ENCODE peak calls at places on chromosomes 5 and 9, in eight cellular contexts. O is EL, F is hippocampal formation, P is GM04504, C is CMK, T is T47D, A is NAMALWA, J is H54. I is an unnamed sample.
A peak's percentile ranks its signal among the peaks of the same experiment; 100 is the strongest.

GRCh38 chr5:137815202-137815990 is 52.3 kb upstream of the MYOT start:
- DNase-seq in O (no peak), F (peak; percentile 44), P (no peak), C (no peak), T (no peak), A (no peak), J (no peak), I (no peak)

GRCh38 chr5:84411832-84412605 is 27.3 kb upstream of the EDIL3 start:
- DNase-seq in O (peak; percentile 6), F (no peak), P (no peak), C (no peak), T (no peak), A (no peak), J (no peak), I (no peak)

GRCh38 chr9:73031350-73031749 is 78.5 kb upstream of the ALDH1A1 start:
- DNase-seq in O (no peak), F (no peak), P (no peak), C (no peak), T (no peak), A (no peak), J (no peak), I (no peak)

GRCh38 chr9:70494221-70494620 is 79.8 kb upstream of the KLF9 start:
- DNase-seq in O (no peak), F (no peak), P (no peak), C (no peak), T (no peak), A (no peak), J (no peak), I (no peak)

GRCh38 chr9:11946521-11946920 is 746.7 kb upstream of the TYRP1 start:
- DNase-seq in O (no peak), F (no peak), P (no peak), C (no peak), T (no peak), A (no peak), J (no peak), I (no peak)

GRCh38 chr9:130539473-130540223 is 39.7 kb upstream of the FUBP3 start:
- DNase-seq in O (peak; percentile 72), F (no peak), P (peak; percentile 33), C (no peak), T (no peak), A (no peak), J (no peak), I (peak; percentile 60)

GRCh38 chr9:134617836-134618162 is 23.8 kb upstream of the COL5A1 start:
- DNase-seq in O (no peak), F (no peak), P (no peak), C (no peak), T (no peak), A (no peak), J (no peak), I (no peak)

GRCh38 chr5:6260846-6261245 is 117.5 kb downstream of the MED10 start:
- DNase-seq in O (no peak), F (no peak), P (no peak), C (no peak), T (no peak), A (no peak), J (no peak), I (no peak)

GRCh38 chr5:62199792-62200716 is 106.0 kb upstream of the KIF2A start:
- DNase-seq in O (no peak), F (no peak), P (no peak), C (no peak), T (no peak), A (no peak), J (no peak), I (no peak)

GRCh38 chr5:105544300-105544699 is 1981.7 kb upstream of the NUDT12 start:
- DNase-seq in O (no peak), F (no peak), P (no peak), C (no peak), T (no peak), A (no peak), J (no peak), I (no peak)

GRCh38 chr9:35996358-35996970 is 38.5 kb upstream of the OR2S2 start:
- DNase-seq in O (peak; percentile 70), F (no peak), P (peak; percentile 13), C (no peak), T (no peak), A (no peak), J (no peak), I (peak; percentile 77)

GRCh38 chr5:9329125-9329524 is 216.8 kb downstream of the SEMA5A start:
- DNase-seq in O (no peak), F (no peak), P (no peak), C (no peak), T (no peak), A (no peak), J (no peak), I (peak; percentile 25)

GRCh38 chr5:179327026-179327735 is 18.1 kb downstream of the ADAMTS2 start:
- DNase-seq in O (no peak), F (no peak), P (no peak), C (no peak), T (no peak), A (no peak), J (no peak), I (no peak)

GRCh38 chr9:124312290-124313265 is 54.8 kb downstream of the NEK6 start:
- DNase-seq in O (no peak), F (no peak), P (no peak), C (no peak), T (no peak), A (no peak), J (no peak), I (no peak)

GRCh38 chr9:83992407-83992806 is 11.8 kb downstream of the RMI1 start:
- DNase-seq in O (peak; percentile 37), F (no peak), P (no peak), C (no peak), T (no peak), A (no peak), J (no peak), I (no peak)

GRCh38 chr5:45288746-45289145 is 407.4 kb downstream of the HCN1 start:
- DNase-seq in O (no peak), F (no peak), P (no peak), C (no peak), T (no peak), A (no peak), J (no peak), I (no peak)

GRCh38 chr5:116658830-116659229 is 84.2 kb upstream of the SEMA6A start:
- DNase-seq in O (no peak), F (no peak), P (no peak), C (no peak), T (no peak), A (no peak), J (no peak), I (no peak)

GRCh38 chr9:76415731-76416130 is 21.5 kb upstream of the RFK start:
- DNase-seq in O (peak; percentile 28), F (no peak), P (no peak), C (no peak), T (no peak), A (no peak), J (no peak), I (peak; percentile 34)

GRCh38 chr5:136213919-136214493 is 21.0 kb upstream of the SMIM32 start:
- DNase-seq in O (no peak), F (no peak), P (no peak), C (no peak), T (no peak), A (no peak), J (no peak), I (no peak)

GRCh38 chr5:159385529-159385928 is 55.2 kb upstream of the IL12B start:
- DNase-seq in O (no peak), F (no peak), P (no peak), C (no peak), T (no peak), A (no peak), J (no peak), I (no peak)

GRCh38 chr5:67085616-67086015 is 111.0 kb downstream of the CD180 start:
- DNase-seq in O (no peak), F (no peak), P (no peak), C (no peak), T (no peak), A (no peak), J (no peak), I (peak; percentile 48)

GRCh38 chr5:135356522-135357318 is 42.3 kb downstream of the MACROH2A1 start:
- DNase-seq in O (peak; percentile 75), F (no peak), P (peak; percentile 46), C (no peak), T (no peak), A (no peak), J (no peak), I (peak; percentile 72)

GRCh38 chr5:150396247-150396646 is 16.5 kb downstream of the CD74 start:
- DNase-seq in O (no peak), F (no peak), P (no peak), C (no peak), T (no peak), A (no peak), J (no peak), I (no peak)

GRCh38 chr9:89366711-89367110 is 48.4 kb downstream of the SECISBP2 start:
- DNase-seq in O (no peak), F (no peak), P (no peak), C (no peak), T (no peak), A (no peak), J (no peak), I (no peak)

GRCh38 chr5:14250094-14250777 is 107.1 kb downstream of the TRIO start:
- DNase-seq in O (peak; percentile 60), F (peak; percentile 85), P (no peak), C (no peak), T (no peak), A (peak; percentile 65), J (no peak), I (no peak)

GRCh38 chr9:17134396-17134842 is 421 bp upstream of the CNTLN start:
- DNase-seq in O (no peak), F (no peak), P (peak; percentile 8), C (no peak), T (no peak), A (no peak), J (no peak), I (no peak)

I was measured in myocyte.